ENCODE peak calls at places on chromosomes 1 and 21, in nine cellular contexts. L is ovary, J is heart left ventricle, R is upper lobe of left lung, O is uterus, I is body of pancreas, P is HepG2, B is transverse colon, W is A549. T is an unnamed sample.

GRCh38 chr1:60949154-60949825 is 133.1 kb upstream of the NFIA start:
- DNase-seq in W (no peak), L (no peak), O (no peak), P (no peak), B (no peak), R (no peak), J (no peak), I (no peak), T (no peak)

GRCh38 chr1:200367841-200368534 is 41.8 kb downstream of the ZNF281 start:
- DNase-seq in R (no peak), L (no peak), J (peak; percentile 34), P (no peak), B (no peak), O (no peak), I (no peak), W (no peak), T (no peak)

GRCh38 chr1:6385673-6386191 is 7.8 kb downstream of the ACOT7 start:
- DNase-seq in W (peak; percentile 65), B (peak; percentile 25), I (no peak), R (peak; percentile 73), J (peak; percentile 71), O (no peak), P (no peak), L (no peak), T (peak; percentile 56)

GRCh38 chr1:235986869-235987268 is 78.0 kb downstream of the NID1 start:
- DNase-seq in B (no peak), L (no peak), P (no peak), J (no peak), W (no peak), R (no peak), I (no peak), O (no peak), T (no peak)

GRCh38 chr1:24110642-24111263 is 1.2 kb downstream of the MYOM3 start:
- DNase-seq in W (no peak), B (no peak), P (no peak), O (no peak), J (peak; percentile 91), L (peak; percentile 57), I (no peak), R (no peak), T (no peak)

GRCh38 chr1:13730751-13731482 is 30.9 kb downstream of the PRDM2 start:
- DNase-seq in R (no peak), W (no peak), I (no peak), J (no peak), P (no peak), L (no peak), B (peak; percentile 74), O (no peak), T (peak; percentile 13)

GRCh38 chr1:26887125-26887524 is 3.0 kb downstream of the GPN2 start:
- DNase-seq in I (no peak), L (no peak), O (no peak), B (no peak), P (no peak), R (no peak), J (no peak), W (peak; percentile 35), T (no peak)

GRCh38 chr1:228037401-228038386 is 30.9 kb downstream of the WNT3A start:
- DNase-seq in J (no peak), I (no peak), R (peak; percentile 87), W (no peak), O (no peak), L (peak; percentile 25), P (no peak), B (no peak), T (no peak)

GRCh38 chr1:67753776-67754525 is 69.0 kb downstream of the GADD45A start:
- DNase-seq in R (no peak), P (no peak), W (no peak), I (no peak), L (no peak), O (no peak), J (no peak), B (no peak), T (no peak)

GRCh38 chr1:30190481-30191153 is 532.8 kb downstream of the MATN1 start:
- DNase-seq in I (no peak), P (no peak), R (no peak), J (no peak), W (no peak), O (no peak), L (no peak), B (no peak), T (no peak)

GRCh38 chr1:199460933-199461332 is 566.6 kb upstream of the NR5A2 start:
- DNase-seq in J (no peak), W (no peak), L (no peak), B (no peak), R (no peak), I (no peak), O (no peak), P (no peak), T (no peak)

GRCh38 chr1:25771246-25772114 is 28.5 kb upstream of the SELENON start:
- DNase-seq in W (no peak), R (peak; percentile 76), J (peak; percentile 79), O (peak; percentile 67), P (peak; percentile 74), L (no peak), B (peak; percentile 50), I (peak; percentile 93), T (peak; percentile 59)

GRCh38 chr1:90550616-90551406 is 166.3 kb downstream of the BARHL2 start:
- DNase-seq in O (no peak), L (no peak), P (no peak), W (no peak), J (no peak), R (no peak), I (no peak), B (no peak), T (no peak)

GRCh38 chr1:155931332-155932038 is 2.7 kb downstream of the KHDC4 start:
- DNase-seq in J (no peak), B (peak; percentile 63), P (no peak), I (no peak), O (no peak), W (no peak), R (no peak), L (no peak), T (no peak)

GRCh38 chr1:109495738-109496137 is 1.8 kb downstream of the CYB561D1 start:
- DNase-seq in L (no peak), O (no peak), R (peak; percentile 48), I (no peak), J (no peak), B (no peak), W (no peak), P (no peak), T (no peak)

GRCh38 chr1:178504286-178504685 is 7.5 kb upstream of the CLEC20A start:
- DNase-seq in L (no peak), W (no peak), O (no peak), P (no peak), R (no peak), J (no peak), I (no peak), B (no peak), T (no peak)

GRCh38 chr1:179952181-179952580 is 2.4 kb upstream of the CEP350 start:
- DNase-seq in B (no peak), P (no peak), R (no peak), J (no peak), L (no peak), O (no peak), W (no peak), I (no peak), T (no peak)

GRCh38 chr1:55352801-55353180 is 137.6 kb upstream of the USP24 start:
- DNase-seq in W (no peak), J (no peak), R (no peak), O (no peak), I (no peak), B (no peak), L (no peak), P (no peak), T (no peak)

GRCh38 chr1:92070892-92071291 is 4.3 kb downstream of the SETSIP start:
- DNase-seq in O (no peak), I (no peak), J (no peak), W (no peak), P (no peak), R (no peak), B (no peak), L (no peak), T (no peak)

GRCh38 chr1:92066321-92066720 is 8.9 kb downstream of the SETSIP start:
- DNase-seq in I (peak; percentile 27), O (no peak), L (no peak), J (no peak), R (no peak), W (no peak), P (no peak), B (no peak), T (peak; percentile 14)

GRCh38 chr1:92065042-92065441 is 10.2 kb downstream of the SETSIP start:
- DNase-seq in J (no peak), R (no peak), B (no peak), L (no peak), W (no peak), O (no peak), P (peak; percentile 11), I (no peak), T (no peak)
- TF ChIP-seq POLR2A in J (no peak), R (no peak), B (no peak), L (no peak), W (no peak), O (no peak), P (no peak), I (no peak), T (no peak)

DNA sequence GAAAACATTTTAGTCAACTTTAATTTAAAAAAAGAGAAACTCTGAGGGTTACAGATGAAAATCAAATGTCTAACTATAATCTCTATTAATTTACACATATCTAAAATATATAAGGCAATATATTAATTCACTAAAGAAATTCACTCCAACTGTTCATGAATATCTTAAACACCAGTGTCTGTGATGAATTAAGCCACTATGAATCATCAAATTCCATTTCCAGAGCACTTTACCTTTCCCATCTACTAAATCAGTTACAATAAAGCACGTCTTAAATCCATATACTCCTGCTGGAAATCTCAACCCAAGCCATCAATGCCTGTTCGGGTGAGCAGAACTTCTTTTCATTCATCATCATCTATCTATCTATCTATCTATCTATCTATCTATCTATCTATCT is 4.3 kb downstream of the TAF5L start:
- DNase-seq in W (no peak), J (no peak), R (no peak), B (no peak), P (no peak), I (no peak), O (no peak), L (no peak), T (no peak)
- H3K27ac ChIP-seq in W (no peak overlapping the region), J (no peak overlapping the region), R (no peak overlapping the region), B (no peak overlapping the region), P (no peak overlapping the region), I (no peak overlapping the region), O (no peak overlapping the region), L (no peak overlapping the region), T (no peak overlapping the region)

DNA sequence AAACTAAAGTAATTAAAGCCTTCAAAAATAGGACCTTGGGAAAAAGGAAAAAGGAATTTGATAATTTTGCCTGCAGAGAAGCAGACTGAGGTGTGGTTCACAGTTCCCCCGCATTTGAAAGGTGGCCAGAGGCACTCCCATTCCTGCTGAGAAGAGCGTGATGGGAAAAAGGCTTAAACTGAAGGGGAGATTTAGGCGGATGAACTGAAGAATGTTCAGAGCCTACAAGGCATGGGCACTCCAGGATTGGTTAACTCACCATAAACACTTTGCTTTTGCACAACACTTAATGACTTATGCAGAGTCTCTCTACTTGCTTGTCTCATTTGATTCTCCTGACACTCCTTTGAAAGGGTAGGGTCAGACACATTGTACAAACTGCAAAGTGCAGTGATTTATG is 119.6 kb upstream of the RUNX1 start:
- DNase-seq in W (no peak), B (no peak), J (no peak), O (no peak), R (no peak), L (no peak), I (no peak), P (no peak), T (no peak)
- H3K9me3 ChIP-seq in W (no peaks in the 10 kb centered on the region), B (no peaks in the 10 kb centered on the region), J (no peaks in the 10 kb centered on the region), O (no peaks in the 10 kb centered on the region), R (no peaks in the 10 kb centered on the region), L (no peaks in the 10 kb centered on the region), I (no peaks in the 10 kb centered on the region), P (no peaks in the 10 kb centered on the region), T (no peaks in the 10 kb centered on the region)

GRCh38 chr1:183580281-183580682 is 10.0 kb downstream of the NCF2 start:
- DNase-seq in B (peak; percentile 28), W (peak; percentile 86), R (no peak), L (no peak), I (peak; percentile 28), P (no peak), J (peak; percentile 54), O (no peak), T (no peak)
- TF ChIP-seq POLR2A in B (no peak), W (no peak), R (no peak), L (no peak), I (no peak), P (no peak), J (no peak), O (no peak), T (no peak)

T was measured in prostate gland.